ENCODE peak calls at places on chromosomes 11 and 22, in nine cellular contexts. L is upper lobe of left lung, Q is adrenal gland, O is heart left ventricle, W is IMR-90, J is tibial nerve, B is A549, G is H1, D is stomach. F is an unnamed sample.

GRCh38 chr11:2690596-2691354 is 9.0 kb downstream of the KCNQ1OT1 start:
- DNase-seq in L (no peak), Q (peak; percentile 17), O (no peak), W (no peak), J (no peak), B (no peak), G (no peak), D (no peak), F (no peak)

GRCh38 chr11:14411818-14412217 is 52.8 kb upstream of the RRAS2 start:
- DNase-seq in L (no peak), Q (peak; percentile 29), O (no peak), W (peak; percentile 89), J (no peak), B (no peak), G (no peak), D (no peak), F (peak; percentile 50)

GRCh38 chr22:39490135-39490798 is 11.8 kb upstream of the MIEF1 start:
- DNase-seq in L (peak; percentile 92), Q (peak; percentile 87), O (peak; percentile 79), W (peak; percentile 65), J (no peak), B (peak; percentile 87), G (peak; percentile 81), D (peak; percentile 76), F (peak; percentile 71)

GRCh38 chr11:93444671-93445073 is 98.5 kb downstream of the SMCO4 start:
- DNase-seq in L (no peak), Q (no peak), O (no peak), W (peak; percentile 2), J (no peak), B (no peak), G (peak; percentile 78), D (no peak), F (no peak)

GRCh38 chr11:59550368-59550841 is 39.1 kb downstream of the OR4D9 start:
- DNase-seq in L (peak; percentile 78), Q (peak; percentile 92), O (peak; percentile 79), W (peak; percentile 97), J (peak; percentile 67), B (peak; percentile 76), G (peak; percentile 95), D (peak; percentile 79), F (peak; percentile 67)

GRCh38 chr22:30598986-30599385 is 7.3 kb upstream of the PES1 start:
- DNase-seq in L (no peak), Q (no peak), O (no peak), W (peak; percentile 54), J (no peak), B (no peak), G (no peak), D (no peak), F (no peak)

GRCh38 chr11:45058344-45058743 is 88.1 kb upstream of the PRDM11 start:
- DNase-seq in L (no peak), Q (no peak), O (no peak), W (no peak), J (no peak), B (no peak), G (no peak), D (no peak), F (no peak)

GRCh38 chr22:21816787-21817496 is 50.5 kb downstream of the MAPK1 start:
- DNase-seq in L (peak; percentile 35), Q (no peak), O (no peak), W (peak; percentile 95), J (no peak), B (peak; percentile 48), G (no peak), D (no peak), F (no peak)

GRCh38 chr11:115695677-115696451 is 191.6 kb upstream of the CADM1 start:
- DNase-seq in L (no peak), Q (no peak), O (no peak), W (no peak), J (no peak), B (no peak), G (no peak), D (no peak), F (no peak)

GRCh38 chr11:132658004-132658403 is 874.3 kb downstream of the OPCML start:
- DNase-seq in L (peak; percentile 88), Q (no peak), O (no peak), W (no peak), J (no peak), B (no peak), G (no peak), D (peak; percentile 51), F (no peak)

GRCh38 chr22:44389926-44390925 is 77.5 kb upstream of the SHISAL1 start:
- DNase-seq in L (peak; percentile 6), Q (no peak), O (no peak), W (no peak), J (no peak), B (no peak), G (no peak), D (no peak), F (no peak)

DNA sequence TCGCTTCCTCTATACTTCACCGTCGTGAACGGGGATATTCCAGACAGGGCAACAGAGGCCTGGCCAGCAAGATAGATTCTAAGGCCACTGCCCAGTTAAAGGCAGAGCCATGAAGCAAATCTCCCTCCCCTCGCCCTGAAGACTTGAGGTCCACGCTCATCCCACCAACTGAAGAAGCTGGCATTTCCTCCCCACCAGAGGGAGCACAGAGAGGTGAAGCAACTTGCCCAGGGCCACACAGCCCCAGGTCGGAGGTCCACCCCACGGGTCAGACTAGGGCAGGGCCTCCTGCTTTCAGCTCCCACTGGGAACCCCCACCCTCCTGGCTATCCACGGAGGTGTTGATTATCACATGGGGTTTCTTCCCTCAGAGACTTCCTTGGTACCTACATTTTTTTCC is 27.4 kb downstream of the MN1 start:
- DNase-seq in L (no peak), Q (no peak), O (no peak), W (no peak), J (no peak), B (no peak), G (no peak), D (no peak), F (no peak)
- H3K4me1 ChIP-seq in L (peaks cover 15% of the 10 kb centered on the region), Q (peaks cover 8% of the 10 kb centered on the region), O (peaks cover 26% of the 10 kb centered on the region), W (no peaks in the 10 kb centered on the region), J (peaks cover 38% of the 10 kb centered on the region), B (no peaks in the 10 kb centered on the region), G (peaks cover 3% of the 10 kb centered on the region), D (peaks cover 35% of the 10 kb centered on the region), F (peaks cover 60% of the 10 kb centered on the region)

DNA sequence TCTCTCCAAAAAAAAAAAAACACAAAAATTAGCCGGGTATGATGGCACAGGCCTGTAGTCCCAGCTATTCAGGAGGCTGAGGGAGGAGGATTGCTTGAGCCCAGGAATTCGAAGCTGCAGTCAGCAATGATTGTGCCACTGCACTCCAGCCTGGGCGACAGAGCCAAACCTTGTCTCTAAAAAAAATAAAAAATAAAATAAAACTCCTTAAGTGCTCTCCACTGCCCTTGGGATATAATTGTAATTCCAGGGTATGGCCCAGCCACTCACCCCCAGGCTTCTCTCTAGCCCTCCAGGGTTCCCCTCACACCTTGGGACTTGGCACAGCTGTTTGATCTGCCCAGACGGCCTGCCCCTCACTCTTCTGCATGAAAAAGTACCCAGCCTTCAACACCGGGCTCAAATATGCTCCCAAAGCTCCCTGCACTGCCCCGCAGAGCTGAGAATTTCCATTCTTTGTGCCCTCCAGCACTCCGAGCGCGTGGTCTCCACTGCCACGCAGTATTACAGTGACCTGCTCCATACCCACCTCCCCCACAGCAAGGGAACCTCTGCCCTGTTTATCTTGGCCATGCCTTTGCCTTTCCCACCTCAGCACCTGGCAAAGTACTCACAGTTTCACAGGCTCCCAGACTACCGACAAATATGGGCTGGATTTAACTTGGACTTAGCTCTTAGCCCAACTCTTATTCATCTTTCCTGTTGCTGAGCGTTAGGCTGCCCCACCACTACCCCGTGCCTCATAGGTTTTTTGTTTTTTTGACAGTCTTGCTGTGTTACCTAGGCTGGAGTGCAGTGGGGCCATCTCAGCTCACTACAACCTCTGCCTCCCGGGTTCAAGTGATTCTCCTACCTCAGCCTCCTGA is 7.6 kb upstream of the FTH1 start:
- DNase-seq in L (peak; percentile 74), Q (peak; percentile 22), O (no peak), W (no peak), J (no peak), B (no peak), G (no peak), D (peak; percentile 80), F (no peak)
- TF ChIP-seq POLR2A in L (no peak), Q (no peak), O (no peak), W (no peak), J (no peak), B (no peak), G (no peak), D (no peak), F (no peak)

DNA sequence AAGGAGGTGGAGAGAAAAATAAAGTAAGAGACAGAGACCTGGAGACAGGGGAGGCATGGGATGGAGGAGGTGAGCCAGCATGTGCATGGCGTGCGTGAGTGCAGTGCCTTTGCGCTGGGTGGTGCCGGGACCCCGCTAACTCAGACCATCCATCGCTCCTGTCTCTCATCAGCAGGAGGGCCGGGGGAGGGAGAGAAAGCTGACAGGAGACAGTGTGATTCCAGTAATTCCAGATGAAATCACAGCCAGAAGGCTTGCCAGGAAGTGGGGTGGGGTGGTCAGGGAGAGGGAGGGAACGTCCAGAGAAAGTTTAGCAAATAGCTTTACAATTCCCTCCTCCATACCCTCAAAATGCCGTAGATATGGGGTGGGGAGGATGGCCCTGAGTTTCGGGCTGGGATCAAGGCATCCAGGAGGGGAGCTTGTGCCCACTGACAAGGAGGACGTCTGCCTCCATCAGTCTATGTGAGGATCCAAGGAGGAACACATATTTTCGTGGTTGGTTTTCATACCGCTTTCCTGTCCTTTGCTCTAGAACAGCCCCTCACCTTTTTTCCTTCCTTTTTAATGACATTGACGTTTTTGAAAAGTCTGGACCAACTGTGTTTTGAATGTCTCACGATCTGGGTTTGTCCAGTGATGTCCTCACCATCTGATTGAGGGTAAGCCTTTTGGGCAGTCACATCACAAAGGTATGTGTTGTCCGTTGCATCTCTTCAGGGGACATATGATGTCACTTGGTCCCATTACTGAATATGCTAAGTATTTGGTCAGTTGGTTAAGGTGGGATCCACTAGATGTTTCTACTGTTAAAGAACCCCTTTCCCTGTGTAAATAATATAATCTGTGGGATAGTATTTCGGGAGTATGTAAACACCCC is 567.3 kb downstream of the MIAT start:
- DNase-seq in L (no peak), Q (no peak), O (no peak), W (peak; percentile 36), J (no peak), B (no peak), G (no peak), D (no peak), F (no peak)
- H3K4me1 ChIP-seq in L (no peaks in the 10 kb centered on the region), Q (no peaks in the 10 kb centered on the region), O (no peaks in the 10 kb centered on the region), W (peaks cover 13% of the 10 kb centered on the region), J (peaks cover 13% of the 10 kb centered on the region), B (peaks cover 32% of the 10 kb centered on the region), G (no peaks in the 10 kb centered on the region), D (peaks cover 9% of the 10 kb centered on the region), F (no peaks in the 10 kb centered on the region)

GRCh38 chr11:65538915-65539374 is 14.1 kb downstream of the SCYL1 start:
- DNase-seq in L (no peak), Q (no peak), O (no peak), W (no peak), J (no peak), B (no peak), G (peak; percentile 71), D (no peak), F (no peak)

GRCh38 chr11:65541093-65542010 is 16.5 kb downstream of the SCYL1 start:
- DNase-seq in L (peak; percentile 57), Q (peak; percentile 36), O (no peak), W (no peak), J (no peak), B (no peak), G (no peak), D (no peak), F (no peak)

GRCh38 chr11:65539401-65540289 is 14.8 kb downstream of the SCYL1 start:
- DNase-seq in L (peak; percentile 56), Q (no peak), O (no peak), W (no peak), J (no peak), B (no peak), G (peak; percentile 89), D (peak; percentile 83), F (no peak)

GRCh38 chr11:65538232-65538914 is 13.5 kb downstream of the SCYL1 start:
- DNase-seq in L (no peak), Q (no peak), O (no peak), W (no peak), J (no peak), B (no peak), G (no peak), D (no peak), F (no peak)

GRCh38 chr11:65540290-65541092 is 15.6 kb downstream of the SCYL1 start:
- DNase-seq in L (peak; percentile 95), Q (peak; percentile 95), O (peak; percentile 91), W (peak; percentile 82), J (peak; percentile 87), B (peak; percentile 91), G (peak; percentile 98), D (peak; percentile 95), F (peak; percentile 90)
- TF ChIP-seq POLR2A in L (no peak), Q (no peak), O (peak; percentile 49), W (no peak), J (no peak), B (peak; percentile 54), G (no peak), D (no peak), F (peak; percentile 52)

F was measured in gastrocnemius medialis.